ENCODE peak calls at places on chromosomes 13 and 19, in eight cellular contexts. One of them, this sample, is unnamed.

GRCh38 chr13:106533101-106533939 is 2.1 kb downstream of the EFNB2 start:
- DNase-seq in pancreas: peak
- DNase-seq in brain microvascular endothelial cell: peak
- DNase-seq in PC-9: peak
- DNase-seq in epithelial cell of esophagus: peak
- DNase-seq in astrocyte of the spinal cord: peak
- DNase-seq in PC-3: peak
- DNase-seq in gastrocnemius medialis: peak
- DNase-seq in this sample: peak

GRCh38 chr13:50672025-50672424 is 171.5 kb downstream of the DLEU7 start:
- DNase-seq in pancreas: peak
- DNase-seq in brain microvascular endothelial cell: no peak
- DNase-seq in PC-9: peak
- DNase-seq in epithelial cell of esophagus: peak
- DNase-seq in astrocyte of the spinal cord: no peak
- DNase-seq in PC-3: peak
- DNase-seq in gastrocnemius medialis: no peak
- DNase-seq in this sample: peak

GRCh38 chr19:49398931-49399330 is 10.9 kb downstream of the KASH5 start:
- DNase-seq in pancreas: no peak
- DNase-seq in brain microvascular endothelial cell: no peak
- DNase-seq in PC-9: no peak
- DNase-seq in epithelial cell of esophagus: no peak
- DNase-seq in astrocyte of the spinal cord: no peak
- DNase-seq in PC-3: no peak
- DNase-seq in gastrocnemius medialis: no peak
- DNase-seq in this sample: no peak

GRCh38 chr19:411723-412355 is 2.9 kb upstream of the C2CD4C start:
- DNase-seq in pancreas: no peak
- DNase-seq in brain microvascular endothelial cell: no peak
- DNase-seq in PC-9: no peak
- DNase-seq in epithelial cell of esophagus: no peak
- DNase-seq in astrocyte of the spinal cord: no peak
- DNase-seq in PC-3: no peak
- DNase-seq in gastrocnemius medialis: no peak
- DNase-seq in this sample: no peak

GRCh38 chr13:40484101-40484800 is 182.2 kb downstream of the FOXO1 start:
- DNase-seq in pancreas: no peak
- DNase-seq in brain microvascular endothelial cell: no peak
- DNase-seq in PC-9: no peak
- DNase-seq in epithelial cell of esophagus: no peak
- DNase-seq in astrocyte of the spinal cord: no peak
- DNase-seq in PC-3: no peak
- DNase-seq in gastrocnemius medialis: no peak
- DNase-seq in this sample: no peak

GRCh38 chr19:10052602-10053360 is 33.3 kb upstream of the SHFL start:
- DNase-seq in pancreas: peak
- DNase-seq in brain microvascular endothelial cell: no peak
- DNase-seq in PC-9: no peak
- DNase-seq in epithelial cell of esophagus: no peak
- DNase-seq in astrocyte of the spinal cord: no peak
- DNase-seq in PC-3: no peak
- DNase-seq in gastrocnemius medialis: no peak
- DNase-seq in this sample: no peak

GRCh38 chr13:63198076-63198475 is 1782.4 kb upstream of the PCDH20 start:
- DNase-seq in pancreas: no peak
- DNase-seq in brain microvascular endothelial cell: no peak
- DNase-seq in PC-9: no peak
- DNase-seq in epithelial cell of esophagus: no peak
- DNase-seq in astrocyte of the spinal cord: no peak
- DNase-seq in PC-3: no peak
- DNase-seq in gastrocnemius medialis: no peak
- DNase-seq in this sample: no peak

GRCh38 chr13:26561636-26562537 is 4.4 kb downstream of the WASF3 start:
- DNase-seq in pancreas: no peak
- DNase-seq in brain microvascular endothelial cell: peak
- DNase-seq in PC-9: no peak
- DNase-seq in epithelial cell of esophagus: peak
- DNase-seq in astrocyte of the spinal cord: peak
- DNase-seq in PC-3: no peak
- DNase-seq in gastrocnemius medialis: peak
- DNase-seq in this sample: peak

GRCh38 chr13:48292650-48293049 is 10.9 kb upstream of the RB1 start:
- DNase-seq in pancreas: no peak
- DNase-seq in brain microvascular endothelial cell: no peak
- DNase-seq in PC-9: no peak
- DNase-seq in epithelial cell of esophagus: no peak
- DNase-seq in astrocyte of the spinal cord: no peak
- DNase-seq in PC-3: no peak
- DNase-seq in gastrocnemius medialis: no peak
- DNase-seq in this sample: no peak

GRCh38 chr13:36904219-36904618 is 15.8 kb downstream of the SMAD9 start:
- DNase-seq in pancreas: no peak
- DNase-seq in brain microvascular endothelial cell: no peak
- DNase-seq in PC-9: no peak
- DNase-seq in epithelial cell of esophagus: no peak
- DNase-seq in astrocyte of the spinal cord: no peak
- DNase-seq in PC-3: no peak
- DNase-seq in gastrocnemius medialis: no peak
- DNase-seq in this sample: no peak

GRCh38 chr13:44128522-44128921 is 245.1 kb upstream of the SERP2 start:
- DNase-seq in pancreas: no peak
- DNase-seq in brain microvascular endothelial cell: no peak
- DNase-seq in PC-9: no peak
- DNase-seq in epithelial cell of esophagus: no peak
- DNase-seq in astrocyte of the spinal cord: no peak
- DNase-seq in PC-3: no peak
- DNase-seq in gastrocnemius medialis: peak
- DNase-seq in this sample: no peak

GRCh38 chr19:55668603-55669348 is 6.2 kb upstream of the EPN1 start:
- DNase-seq in pancreas: no peak
- DNase-seq in brain microvascular endothelial cell: no peak
- DNase-seq in PC-9: no peak
- DNase-seq in epithelial cell of esophagus: no peak
- DNase-seq in astrocyte of the spinal cord: no peak
- DNase-seq in PC-3: no peak
- DNase-seq in gastrocnemius medialis: no peak
- DNase-seq in this sample: no peak

GRCh38 chr13:109818136-109818535 is 31.8 kb upstream of the IRS2 start:
- DNase-seq in pancreas: no peak
- DNase-seq in brain microvascular endothelial cell: no peak
- DNase-seq in PC-9: no peak
- DNase-seq in epithelial cell of esophagus: peak
- DNase-seq in astrocyte of the spinal cord: no peak
- DNase-seq in PC-3: no peak
- DNase-seq in gastrocnemius medialis: no peak
- DNase-seq in this sample: no peak

GRCh38 chr13:81138353-81138995 is 797.5 kb upstream of the SPRY2 start:
- DNase-seq in pancreas: no peak
- DNase-seq in brain microvascular endothelial cell: no peak
- DNase-seq in PC-9: no peak
- DNase-seq in epithelial cell of esophagus: no peak
- DNase-seq in astrocyte of the spinal cord: no peak
- DNase-seq in PC-3: no peak
- DNase-seq in gastrocnemius medialis: no peak
- DNase-seq in this sample: no peak

GRCh38 chr13:81140675-81141074 is 799.7 kb upstream of the SPRY2 start:
- DNase-seq in pancreas: no peak
- DNase-seq in brain microvascular endothelial cell: no peak
- DNase-seq in PC-9: no peak
- DNase-seq in epithelial cell of esophagus: no peak
- DNase-seq in astrocyte of the spinal cord: no peak
- DNase-seq in PC-3: no peak
- DNase-seq in gastrocnemius medialis: no peak
- DNase-seq in this sample: no peak

DNA sequence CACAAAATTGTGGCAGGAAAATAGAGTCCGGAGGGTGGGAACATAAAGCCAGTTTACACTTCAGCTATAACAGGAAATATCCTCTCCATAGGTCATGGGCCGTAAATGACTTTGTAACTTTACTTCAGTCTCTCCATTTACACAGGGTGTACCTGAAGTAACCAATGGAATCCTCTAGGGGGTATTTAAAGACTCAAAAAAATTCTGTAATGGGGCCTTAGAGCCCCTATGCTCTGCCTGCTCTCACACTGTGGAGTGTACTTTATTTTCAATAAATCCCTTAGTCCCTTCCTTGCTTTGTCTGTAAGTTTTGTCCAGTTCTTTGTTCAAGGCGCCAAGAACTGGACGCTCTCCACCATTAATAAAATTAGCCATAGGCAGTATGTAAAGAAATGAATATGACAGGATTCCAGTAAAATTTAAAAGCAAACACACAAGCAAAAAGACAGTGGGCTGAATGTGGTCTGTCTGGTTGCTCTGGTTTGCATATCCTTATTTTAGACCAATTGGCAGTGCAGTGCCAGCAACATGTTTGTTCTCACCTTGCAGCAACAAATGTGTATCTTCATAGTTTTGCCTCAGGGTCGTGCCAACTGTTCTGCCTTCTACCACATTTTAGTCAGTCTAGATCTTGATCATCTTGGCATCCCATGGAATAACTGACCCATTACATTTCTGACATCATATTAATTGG is 801.5 kb upstream of the SPRY2 start:
- DNase-seq in pancreas: no peak
- DNase-seq in brain microvascular endothelial cell: no peak
- DNase-seq in PC-9: no peak
- DNase-seq in epithelial cell of esophagus: peak
- DNase-seq in astrocyte of the spinal cord: no peak
- DNase-seq in PC-3: peak
- DNase-seq in gastrocnemius medialis: no peak
- DNase-seq in this sample: no peak
- TF ChIP-seq CTCF in pancreas: no peak
- TF ChIP-seq CTCF in brain microvascular endothelial cell: no peak
- TF ChIP-seq CTCF in PC-9: no peak
- TF ChIP-seq CTCF in epithelial cell of esophagus: no peak
- TF ChIP-seq CTCF in astrocyte of the spinal cord: no peak
- TF ChIP-seq CTCF in PC-3: peak
- TF ChIP-seq CTCF in gastrocnemius medialis: no peak
- TF ChIP-seq CTCF in this sample: no peak

GRCh38 chr19:39512964-39513363 is 2.0 kb upstream of the SELENOV start:
- DNase-seq in pancreas: no peak
- DNase-seq in brain microvascular endothelial cell: no peak
- DNase-seq in PC-9: no peak
- DNase-seq in epithelial cell of esophagus: no peak
- DNase-seq in astrocyte of the spinal cord: no peak
- DNase-seq in PC-3: no peak
- DNase-seq in gastrocnemius medialis: no peak
- DNase-seq in this sample: no peak

GRCh38 chr19:39514840-39515550 is at the start of gene SELENOV:
- DNase-seq in pancreas: no peak
- DNase-seq in brain microvascular endothelial cell: no peak
- DNase-seq in PC-9: no peak
- DNase-seq in epithelial cell of esophagus: no peak
- DNase-seq in astrocyte of the spinal cord: no peak
- DNase-seq in PC-3: no peak
- DNase-seq in gastrocnemius medialis: no peak
- DNase-seq in this sample: no peak

GRCh38 chr19:39516270-39516669 is 1.3 kb downstream of the SELENOV start:
- DNase-seq in pancreas: no peak
- DNase-seq in brain microvascular endothelial cell: no peak
- DNase-seq in PC-9: no peak
- DNase-seq in epithelial cell of esophagus: no peak
- DNase-seq in astrocyte of the spinal cord: no peak
- DNase-seq in PC-3: no peak
- DNase-seq in gastrocnemius medialis: no peak
- DNase-seq in this sample: no peak

GRCh38 chr19:39517432-39517831 is 2.5 kb downstream of the SELENOV start:
- DNase-seq in pancreas: no peak
- DNase-seq in brain microvascular endothelial cell: no peak
- DNase-seq in PC-9: no peak
- DNase-seq in epithelial cell of esophagus: no peak
- DNase-seq in astrocyte of the spinal cord: no peak
- DNase-seq in PC-3: no peak
- DNase-seq in gastrocnemius medialis: no peak
- DNase-seq in this sample: no peak

DNA sequence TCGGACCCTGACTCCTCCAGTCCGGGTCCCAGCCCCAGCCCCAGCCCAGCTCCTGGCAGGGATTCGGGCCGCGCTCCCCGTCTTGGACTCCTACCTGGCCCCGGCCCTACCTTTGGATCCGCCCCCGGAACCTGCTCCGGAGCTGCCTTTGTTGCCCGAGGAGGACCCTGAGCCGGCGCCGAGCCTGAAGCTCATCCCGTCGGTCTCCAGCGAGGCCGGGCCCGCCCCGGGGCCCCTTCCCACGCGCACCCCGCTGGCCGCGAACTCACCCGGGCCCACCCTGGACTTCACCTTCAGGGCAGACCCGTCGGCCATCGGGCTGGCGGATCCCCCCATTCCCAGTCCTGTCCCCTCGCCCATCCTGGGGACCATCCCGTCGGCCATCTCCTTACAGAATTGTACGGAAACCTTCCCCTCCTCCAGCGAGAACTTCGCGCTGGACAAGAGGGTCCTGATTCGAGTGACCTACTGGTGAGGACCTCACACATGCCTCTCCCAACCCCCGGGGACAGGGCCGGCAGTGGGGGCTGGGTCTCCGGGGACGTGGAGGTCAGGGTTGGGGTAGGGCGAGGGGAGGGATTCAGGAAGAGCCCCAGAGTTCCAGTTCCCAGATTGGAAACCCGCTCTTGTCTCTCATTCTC is 732 bp downstream of the SELENOV start:
- DNase-seq in pancreas: peak
- DNase-seq in brain microvascular endothelial cell: no peak
- DNase-seq in PC-9: no peak
- DNase-seq in epithelial cell of esophagus: no peak
- DNase-seq in astrocyte of the spinal cord: no peak
- DNase-seq in PC-3: no peak
- DNase-seq in gastrocnemius medialis: no peak
- DNase-seq in this sample: no peak
- H3K4me3 ChIP-seq in pancreas: peak
- H3K4me3 ChIP-seq in brain microvascular endothelial cell: no peak
- H3K4me3 ChIP-seq in PC-9: no peak
- H3K4me3 ChIP-seq in epithelial cell of esophagus: peak
- H3K4me3 ChIP-seq in astrocyte of the spinal cord: no peak
- H3K4me3 ChIP-seq in PC-3: no peak
- H3K4me3 ChIP-seq in gastrocnemius medialis: no peak
- H3K4me3 ChIP-seq in this sample: peak

GRCh38 chr13:84645196-84646071 is 763.2 kb upstream of the SLITRK1 start:
- DNase-seq in pancreas: no peak
- DNase-seq in brain microvascular endothelial cell: no peak
- DNase-seq in PC-9: no peak
- DNase-seq in epithelial cell of esophagus: peak
- DNase-seq in astrocyte of the spinal cord: peak
- DNase-seq in PC-3: no peak
- DNase-seq in gastrocnemius medialis: no peak
- DNase-seq in this sample: no peak
- TF ChIP-seq CTCF in pancreas: no peak
- TF ChIP-seq CTCF in brain microvascular endothelial cell: no peak
- TF ChIP-seq CTCF in PC-9: no peak
- TF ChIP-seq CTCF in epithelial cell of esophagus: peak
- TF ChIP-seq CTCF in astrocyte of the spinal cord: no peak
- TF ChIP-seq CTCF in PC-3: peak
- TF ChIP-seq CTCF in gastrocnemius medialis: no peak
- TF ChIP-seq CTCF in this sample: no peak

DNA sequence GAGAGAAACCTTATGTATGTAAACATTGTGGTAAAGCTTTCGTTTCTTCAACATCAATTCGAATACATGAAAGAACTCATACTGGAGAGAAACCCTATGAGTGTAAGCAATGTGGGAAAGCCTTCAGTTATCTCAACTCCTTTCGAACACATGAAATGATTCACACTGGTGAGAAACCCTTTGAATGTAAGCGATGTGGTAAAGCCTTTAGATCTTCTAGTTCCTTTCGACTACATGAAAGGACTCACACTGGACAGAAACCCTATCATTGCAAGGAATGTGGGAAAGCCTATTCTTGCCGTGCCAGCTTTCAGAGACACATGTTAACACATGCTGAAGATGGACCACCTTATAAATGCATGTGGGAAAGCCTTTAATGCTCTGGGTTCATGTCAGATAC is 24.7 kb downstream of the ZNF136 start:
- DNase-seq in pancreas: no peak
- DNase-seq in brain microvascular endothelial cell: no peak
- DNase-seq in PC-9: no peak
- DNase-seq in epithelial cell of esophagus: no peak
- DNase-seq in astrocyte of the spinal cord: no peak
- DNase-seq in PC-3: peak
- DNase-seq in gastrocnemius medialis: no peak
- DNase-seq in this sample: no peak
- H3K4me3 ChIP-seq in pancreas: no peak
- H3K4me3 ChIP-seq in brain microvascular endothelial cell: no peak
- H3K4me3 ChIP-seq in PC-9: no peak
- H3K4me3 ChIP-seq in epithelial cell of esophagus: no peak
- H3K4me3 ChIP-seq in astrocyte of the spinal cord: no peak
- H3K4me3 ChIP-seq in PC-3: no peak
- H3K4me3 ChIP-seq in gastrocnemius medialis: no peak
- H3K4me3 ChIP-seq in this sample: no peak

This sample was measured in fibroblast of villous mesenchyme.